ENCODE peak calls at places on chromosomes 4 and X, in five cellular contexts. S is PC-3, I is GM23248, H is neural progenitor cell, M is HCT116. W is an unnamed sample.

GRCh38 chrX:70042399-70043371 is 7.1 kb downstream of the AWAT2 start:
- DNase-seq in S (peak; percentile 47), I (peak; percentile 49), H (no peak), M (peak; percentile 12), W (peak; percentile 5)

GRCh38 chr4:141238196-141238595 is 17.5 kb downstream of the ZNF330 start:
- DNase-seq in S (no peak), I (peak; percentile 31), H (no peak), M (no peak), W (no peak)

GRCh38 chr4:111535792-111536191 is 609.5 kb upstream of the FAM241A start:
- DNase-seq in S (no peak), I (no peak), H (no peak), M (no peak), W (no peak)

GRCh38 chr4:1211951-1212545 is 36.9 kb downstream of the CTBP1 start:
- DNase-seq in S (no peak), I (no peak), H (no peak), M (no peak), W (no peak)

GRCh38 chrX:126137899-126138298 is 28.2 kb downstream of the DCAF12L2 start:
- DNase-seq in S (no peak), I (peak; percentile 0), H (peak; percentile 10), M (no peak), W (peak; percentile 25)

GRCh38 chrX:16603822-16604221 is 46.1 kb upstream of the S100G start:
- DNase-seq in S (peak; percentile 86), I (no peak), H (no peak), M (no peak), W (no peak)

GRCh38 chrX:130108647-130109428 is 1.5 kb downstream of the ELF4 start:
- DNase-seq in S (peak; percentile 44), I (peak; percentile 62), H (no peak), M (no peak), W (no peak)

GRCh38 chr4:158033416-158033863 is 139.4 kb downstream of the GASK1B start:
- DNase-seq in S (peak; percentile 23), I (peak; percentile 59), H (no peak), M (no peak), W (no peak)

GRCh38 chrX:108225456-108225730 is 133.8 kb downstream of the ATG4A start:
- DNase-seq in S (no peak), I (no peak), H (no peak), M (no peak), W (no peak)

GRCh38 chr4:168337550-168337940 is 19.0 kb upstream of the DDX60 start:
- DNase-seq in S (no peak), I (no peak), H (no peak), M (no peak), W (no peak)

GRCh38 chr4:137663376-137664054 is 131.2 kb upstream of the PCDH18 start:
- DNase-seq in S (no peak), I (no peak), H (no peak), M (no peak), W (no peak)

GRCh38 chr4:102007959-102008425 is 217.5 kb downstream of the BANK1 start:
- DNase-seq in S (no peak), I (no peak), H (no peak), M (no peak), W (no peak)

GRCh38 chrX:139158256-139158655 is 372.3 kb upstream of the F9 start:
- DNase-seq in S (peak; percentile 55), I (no peak), H (peak; percentile 37), M (no peak), W (peak; percentile 29)

GRCh38 chrX:71158603-71159002 is 14.0 kb downstream of the NLGN3 start:
- DNase-seq in S (no peak), I (no peak), H (no peak), M (no peak), W (no peak)

GRCh38 chr4:138588501-138588900 is 346.4 kb upstream of the SLC7A11 start:
- DNase-seq in S (no peak), I (peak; percentile 12), H (no peak), M (no peak), W (no peak)

GRCh38 chr4:61872983-61873382 is 672.9 kb downstream of the ADGRL3 start:
- DNase-seq in S (no peak), I (no peak), H (no peak), M (no peak), W (no peak)

GRCh38 chrX:110852180-110852579 is 56.6 kb upstream of the CHRDL1 start:
- DNase-seq in S (peak; percentile 20), I (peak; percentile 55), H (peak; percentile 40), M (no peak), W (peak; percentile 37)
- TF ChIP-seq EZH2phosphoT487 in S (no peak), I (no peak), H (no peak), M (no peak), W (no peak)

GRCh38 chr4:134773497-134774000 is 572.0 kb upstream of the PABPC4L start:
- DNase-seq in S (no peak), I (no peak), H (no peak), M (no peak), W (no peak)

GRCh38 chr4:134780244-134780643 is 578.7 kb upstream of the PABPC4L start:
- DNase-seq in S (no peak), I (no peak), H (no peak), M (no peak), W (no peak)

GRCh38 chr4:134777626-134778025 is 576.0 kb upstream of the PABPC4L start:
- DNase-seq in S (peak; percentile 15), I (no peak), H (peak; percentile 31), M (peak; percentile 6), W (peak; percentile 68)
- TF ChIP-seq EZH2phosphoT487 in S (no peak), I (no peak), H (no peak), M (no peak), W (no peak)

DNA sequence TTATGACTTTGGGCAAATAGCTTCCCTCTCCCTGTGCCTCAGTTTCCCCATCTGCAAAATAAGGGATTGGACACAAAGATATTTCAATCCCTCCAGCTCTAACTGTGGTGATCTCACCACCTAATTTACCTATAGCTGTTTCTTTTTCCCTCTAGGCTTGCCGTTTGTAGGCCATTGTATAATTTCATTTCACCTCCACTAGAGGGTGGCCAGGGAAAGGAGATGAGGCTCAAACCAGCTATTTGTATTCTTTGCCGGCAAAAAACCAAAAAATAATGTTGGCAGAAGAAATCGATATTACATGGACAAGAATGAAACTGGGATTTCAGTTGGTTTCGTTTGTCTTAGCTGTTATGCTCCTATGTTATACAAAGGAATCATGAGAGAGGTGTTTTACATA is 36.1 kb upstream of the DOCK11 start:
- DNase-seq in S (peak; percentile 52), I (peak; percentile 65), H (peak; percentile 36), M (no peak), W (peak; percentile 64)
- TF ChIP-seq EZH2phosphoT487 in S (no peak), I (no peak), H (no peak), M (no peak), W (no peak)

DNA sequence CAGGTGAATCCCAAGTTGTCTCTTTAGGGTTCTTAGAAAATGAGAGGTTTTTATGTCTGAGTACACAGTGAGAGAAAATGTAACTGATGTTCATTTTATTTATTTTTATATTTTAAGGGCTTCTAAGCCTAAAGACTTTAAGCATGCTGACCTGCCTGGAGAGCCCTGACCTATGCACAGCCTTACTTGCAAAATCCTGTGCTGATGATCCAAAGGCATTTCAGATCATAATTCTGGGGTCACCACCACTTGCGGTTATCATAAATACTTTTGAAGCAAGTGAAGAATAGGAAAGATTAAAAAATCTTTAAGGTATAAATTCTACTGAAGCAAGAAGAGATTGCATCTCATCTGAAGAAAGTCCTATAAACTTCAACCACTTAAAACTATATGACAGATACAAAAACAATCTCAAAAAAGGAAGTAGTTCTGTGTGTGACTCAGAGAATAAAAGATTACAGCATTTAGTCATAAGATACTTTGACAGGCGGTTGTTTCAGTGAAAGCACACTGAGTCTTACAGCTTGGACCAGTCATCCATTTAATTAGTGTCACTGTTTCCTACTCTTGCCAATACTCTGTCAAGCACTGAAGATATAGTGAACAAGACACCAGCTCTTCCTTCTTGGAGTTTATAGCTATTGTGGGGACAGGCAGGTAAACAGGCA is 245.2 kb upstream of the DIPK2B start:
- DNase-seq in S (peak; percentile 92), I (peak; percentile 82), H (no peak), M (peak; percentile 49), W (no peak)
- TF ChIP-seq EZH2phosphoT487 in S (no peak), I (no peak), H (no peak), M (no peak), W (no peak)

GRCh38 chr4:182920676-182921075 is 3.5 kb upstream of the DCTD start:
- DNase-seq in S (no peak), I (no peak), H (no peak), M (no peak), W (no peak)
- TF ChIP-seq EZH2phosphoT487 in S (no peak), I (no peak), H (no peak), M (no peak), W (no peak)

GRCh38 chrX:94107981-94108380 is 434.0 kb downstream of the FAM133A start:
- DNase-seq in S (peak; percentile 15), I (peak; percentile 0), H (no peak), M (no peak), W (peak; percentile 1)
- TF ChIP-seq EZH2phosphoT487 in S (no peak), I (no peak), H (no peak), M (no peak), W (no peak)